ENCODE peak calls at places on chromosomes 12 and 14, in eight cellular contexts. W is type B pancreatic cell; S is MCF 10A; V is cardiac muscle cell; L is cardiac fibroblast; Y is activated CD8-positive, alpha-beta T cell treated with anti-CD3 and anti-CD28 coated beads for 36 hours; P is AG04450; U is lung. E is an unnamed sample.

GRCh38 chr12:52918784-52919183 is 13.9 kb upstream of the KRT8 start:
- DNase-seq in W (no peak), S (no peak), V (no peak), L (no peak), Y (no peak), P (no peak), U (no peak), E (no peak)

GRCh38 chr14:69093551-69094421 is 59.1 kb downstream of the DCAF5 start:
- DNase-seq in W (no peak), S (no peak), V (peak; percentile 86), L (peak; percentile 77), Y (no peak), P (no peak), U (no peak), E (peak; percentile 8)

GRCh38 chr14:96264850-96265249 is 8.8 kb downstream of the BDKRB1 start:
- DNase-seq in W (no peak), S (peak; percentile 73), V (peak; percentile 74), L (peak; percentile 72), Y (no peak), P (no peak), U (no peak), E (no peak)

GRCh38 chr12:10740182-10740581 is 17.1 kb upstream of the YBX3 start:
- DNase-seq in W (no peak), S (no peak), V (no peak), L (no peak), Y (no peak), P (no peak), U (no peak), E (no peak)

GRCh38 chr14:75884198-75884611 is 97.6 kb downstream of the TGFB3 start:
- DNase-seq in W (no peak), S (peak; percentile 66), V (peak; percentile 96), L (peak; percentile 97), Y (no peak), P (peak; percentile 60), U (no peak), E (peak; percentile 8)

GRCh38 chr12:98329589-98329988 is 185.8 kb upstream of the TMPO start:
- DNase-seq in W (no peak), S (no peak), V (no peak), L (no peak), Y (no peak), P (no peak), U (no peak), E (no peak)

GRCh38 chr12:122096591-122097149 is 18.1 kb downstream of the MLXIP start:
- DNase-seq in W (no peak), S (peak; percentile 79), V (peak; percentile 80), L (peak; percentile 76), Y (no peak), P (no peak), U (no peak), E (no peak)

GRCh38 chr12:89183985-89184435 is 168.3 kb downstream of the DUSP6 start:
- DNase-seq in W (no peak), S (peak; percentile 99), V (peak; percentile 96), L (peak; percentile 95), Y (no peak), P (peak; percentile 15), U (peak; percentile 59), E (no peak)

GRCh38 chr12:117986705-117987469 is 18.1 kb upstream of the KSR2 start:
- DNase-seq in W (no peak), S (peak; percentile 54), V (no peak), L (no peak), Y (no peak), P (no peak), U (no peak), E (no peak)

GRCh38 chr12:67469666-67470065 is 178.9 kb upstream of the DYRK2 start:
- DNase-seq in W (no peak), S (no peak), V (peak; percentile 30), L (no peak), Y (peak; percentile 36), P (no peak), U (no peak), E (no peak)

GRCh38 chr12:110689601-110690430 is 901 bp upstream of the HVCN1 start:
- DNase-seq in W (no peak), S (no peak), V (peak; percentile 56), L (no peak), Y (peak; percentile 73), P (no peak), U (no peak), E (peak; percentile 36)

GRCh38 chr14:22333408-22334274 is 255.4 kb downstream of the DAD1 start:
- DNase-seq in W (no peak), S (peak; percentile 55), V (peak; percentile 50), L (peak; percentile 39), Y (no peak), P (no peak), U (no peak), E (no peak)

GRCh38 chr12:42482820-42483533 is 106.6 kb downstream of the PRICKLE1 start:
- DNase-seq in W (peak; percentile 89), S (peak; percentile 61), V (peak; percentile 79), L (peak; percentile 76), Y (peak; percentile 63), P (no peak), U (peak; percentile 62), E (peak; percentile 94)

GRCh38 chr14:64060648-64061096 is 207.9 kb downstream of the SYNE2 start:
- DNase-seq in W (no peak), S (peak; percentile 95), V (peak; percentile 28), L (peak; percentile 17), Y (peak; percentile 31), P (no peak), U (no peak), E (peak; percentile 29)

DNA sequence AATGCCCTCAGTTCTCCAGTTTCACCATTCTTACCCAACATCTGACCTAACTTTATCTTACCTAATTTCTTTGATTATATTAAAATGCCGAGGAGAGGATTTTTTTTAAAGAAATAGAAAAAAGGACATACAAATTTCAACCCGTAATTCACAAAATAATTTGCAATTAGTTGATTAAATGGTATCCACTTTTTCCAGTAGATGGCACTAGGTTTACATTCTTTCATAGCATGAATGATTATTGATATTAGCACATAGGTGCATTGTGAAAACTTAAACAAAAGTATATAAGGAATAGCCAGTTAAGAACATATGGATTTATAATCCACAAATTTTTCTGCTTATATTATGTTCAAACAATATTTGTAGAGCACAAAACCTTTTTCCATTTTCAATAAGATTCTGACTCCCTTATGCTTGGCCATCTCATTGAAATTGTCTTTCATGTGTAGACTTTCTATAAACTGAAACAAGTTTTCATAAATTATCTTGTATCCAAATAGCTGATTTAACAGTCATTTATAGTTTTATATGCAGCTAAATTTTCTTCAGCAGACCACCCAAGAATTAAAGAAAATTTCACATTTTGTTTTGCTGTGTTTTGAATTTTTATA is 35.3 kb downstream of the MSRB3 start:
- DNase-seq in W (no peak), S (peak; percentile 52), V (peak; percentile 53), L (peak; percentile 50), Y (no peak), P (no peak), U (no peak), E (no peak)
- TF ChIP-seq CTCF in W (peak; percentile 80), S (peak; percentile 66), V (peak; percentile 49), L (peak; percentile 41), Y (no peak), P (peak; percentile 55), U (no peak), E (peak; percentile 46)

DNA sequence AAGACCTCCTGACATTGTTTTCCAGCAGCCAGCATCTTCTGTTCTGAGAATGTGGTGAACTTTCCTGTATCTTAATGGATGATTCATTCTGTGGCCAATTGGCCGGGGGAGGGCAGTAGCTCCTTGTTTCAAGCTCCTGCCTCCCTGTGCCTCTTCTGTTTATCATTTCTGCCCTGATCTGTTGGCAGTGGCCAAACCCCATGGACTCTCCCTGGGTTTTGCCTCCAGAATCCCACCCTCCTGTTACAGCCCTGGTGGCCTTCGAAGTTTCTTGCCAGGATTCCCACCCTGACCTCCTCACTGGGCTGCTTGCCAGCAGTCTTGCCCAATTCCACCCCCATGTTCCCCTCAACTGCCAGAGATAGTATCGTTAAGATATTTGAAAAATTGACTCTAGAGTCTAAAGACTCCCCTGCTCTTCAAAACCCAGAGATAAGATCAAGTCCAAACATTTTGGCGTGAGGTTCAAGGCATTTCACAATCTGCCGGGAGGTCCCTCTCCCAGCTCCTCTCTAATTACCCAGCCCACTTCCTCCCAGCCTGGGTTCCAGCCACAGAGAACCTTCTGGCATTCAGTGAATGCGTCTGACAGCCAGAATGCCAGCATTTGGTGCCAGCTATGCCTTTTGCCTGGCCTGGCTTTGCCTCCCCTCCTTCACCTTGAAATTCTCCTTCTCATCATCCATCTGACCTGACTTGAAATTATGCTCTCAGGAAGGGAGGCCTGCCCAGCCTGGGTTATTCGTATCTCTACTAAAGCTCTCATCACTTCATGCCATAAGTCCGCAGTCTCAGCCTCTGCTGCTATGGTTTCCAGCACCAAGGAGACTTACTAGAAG is 37.7 kb upstream of the TXNRD1 start:
- DNase-seq in W (peak; percentile 32), S (peak; percentile 96), V (peak; percentile 100), L (peak; percentile 100), Y (peak; percentile 67), P (peak; percentile 89), U (peak; percentile 58), E (no peak)
- TF ChIP-seq CTCF in W (no peak), S (peak; percentile 56), V (peak; percentile 48), L (peak; percentile 28), Y (no peak), P (peak; percentile 53), U (no peak), E (no peak)

DNA sequence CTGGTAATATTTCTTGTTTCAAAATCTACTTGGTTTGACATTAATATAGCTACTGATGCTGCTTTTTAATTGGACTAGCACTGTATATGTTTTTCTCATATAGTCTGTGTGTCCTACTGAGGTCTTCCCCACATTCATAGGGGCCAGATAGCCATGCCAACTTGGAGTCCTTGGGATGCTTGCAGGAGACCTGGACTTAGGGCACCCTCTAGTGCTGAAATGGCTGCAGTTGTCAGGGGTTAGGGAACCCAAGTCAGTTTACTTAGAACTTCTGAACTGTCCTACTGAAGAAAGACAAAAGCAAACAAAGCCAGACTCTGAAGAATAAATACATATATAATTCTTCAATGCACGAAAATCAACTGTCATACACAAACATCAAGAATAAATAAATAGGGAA is 279.9 kb upstream of the SYT1 start:
- DNase-seq in W (no peak), S (peak; percentile 50), V (peak; percentile 12), L (peak; percentile 6), Y (no peak), P (no peak), U (no peak), E (peak; percentile 47)
- TF ChIP-seq CTCF in W (peak; percentile 43), S (peak; percentile 29), V (peak; percentile 21), L (peak; percentile 30), Y (no peak), P (peak; percentile 41), U (no peak), E (peak; percentile 25)

GRCh38 chr12:8947737-8948136 is 1.7 kb downstream of the M6PR start:
- DNase-seq in W (no peak), S (no peak), V (no peak), L (no peak), Y (no peak), P (no peak), U (no peak), E (no peak)

GRCh38 chr12:8950287-8950574 is 786 bp upstream of the M6PR start:
- DNase-seq in W (no peak), S (no peak), V (no peak), L (no peak), Y (no peak), P (no peak), U (no peak), E (no peak)

GRCh38 chr12:8950702-8951478 is 1.4 kb upstream of the M6PR start:
- DNase-seq in W (no peak), S (no peak), V (no peak), L (no peak), Y (no peak), P (no peak), U (no peak), E (no peak)

GRCh38 chr12:8948711-8949524 is 527 bp downstream of the M6PR start:
- DNase-seq in W (no peak), S (peak; percentile 17), V (peak; percentile 67), L (peak; percentile 50), Y (peak; percentile 29), P (no peak), U (no peak), E (peak; percentile 19)

GRCh38 chr12:8949525-8950286 is at the start of gene M6PR:
- DNase-seq in W (peak; percentile 94), S (peak; percentile 97), V (peak; percentile 94), L (peak; percentile 95), Y (peak; percentile 97), P (peak; percentile 78), U (peak; percentile 94), E (peak; percentile 90)
- TF ChIP-seq CTCF in W (peak; percentile 54), S (peak; percentile 15), V (peak; percentile 53), L (peak; percentile 65), Y (peak; percentile 43), P (peak; percentile 60), U (peak; percentile 47), E (no peak)

E was measured in endothelial cell.